ENCODE peak calls at places on chromosome 18, in eight cellular contexts. One of them, this sample, is unnamed.

GRCh38 chr18:50410008-50410407 is 35.2 kb downstream of the SKA1 start:
- DNase-seq in neural progenitor cell: no peak
- DNase-seq in HTR-8/SVneo: no peak
- DNase-seq in NCI-H2081: no peak
- DNase-seq in IMR-90: no peak
- DNase-seq in right cardiac atrium: no peak
- DNase-seq in stimulated activated CD4-positive, alpha-beta T cell treated with anti-CD3 and anti-CD28 coated beads, Interleukin-2, amount 100 ng/mL, for 48 hours: no peak
- DNase-seq in HuH-7: no peak
- DNase-seq in this sample: peak

GRCh38 chr18:59460060-59460395 is 101.0 kb upstream of the LMAN1 start:
- DNase-seq in neural progenitor cell: peak
- DNase-seq in HTR-8/SVneo: no peak
- DNase-seq in NCI-H2081: no peak
- DNase-seq in IMR-90: peak
- DNase-seq in right cardiac atrium: no peak
- DNase-seq in stimulated activated CD4-positive, alpha-beta T cell treated with anti-CD3 and anti-CD28 coated beads, Interleukin-2, amount 100 ng/mL, for 48 hours: no peak
- DNase-seq in HuH-7: no peak
- DNase-seq in this sample: no peak

GRCh38 chr18:57869228-57869627 is 66.1 kb upstream of the ATP8B1 start:
- DNase-seq in neural progenitor cell: no peak
- DNase-seq in HTR-8/SVneo: no peak
- DNase-seq in NCI-H2081: no peak
- DNase-seq in IMR-90: no peak
- DNase-seq in right cardiac atrium: no peak
- DNase-seq in stimulated activated CD4-positive, alpha-beta T cell treated with anti-CD3 and anti-CD28 coated beads, Interleukin-2, amount 100 ng/mL, for 48 hours: no peak
- DNase-seq in HuH-7: no peak
- DNase-seq in this sample: no peak

GRCh38 chr18:21747764-21748693 is 7.4 kb downstream of the MIB1 start:
- DNase-seq in neural progenitor cell: no peak
- DNase-seq in HTR-8/SVneo: no peak
- DNase-seq in NCI-H2081: peak
- DNase-seq in IMR-90: no peak
- DNase-seq in right cardiac atrium: no peak
- DNase-seq in stimulated activated CD4-positive, alpha-beta T cell treated with anti-CD3 and anti-CD28 coated beads, Interleukin-2, amount 100 ng/mL, for 48 hours: no peak
- DNase-seq in HuH-7: no peak
- DNase-seq in this sample: no peak

GRCh38 chr18:59724116-59724515 is 26.9 kb upstream of the CCBE1 start:
- DNase-seq in neural progenitor cell: no peak
- DNase-seq in HTR-8/SVneo: no peak
- DNase-seq in NCI-H2081: no peak
- DNase-seq in IMR-90: no peak
- DNase-seq in right cardiac atrium: no peak
- DNase-seq in stimulated activated CD4-positive, alpha-beta T cell treated with anti-CD3 and anti-CD28 coated beads, Interleukin-2, amount 100 ng/mL, for 48 hours: no peak
- DNase-seq in HuH-7: no peak
- DNase-seq in this sample: no peak

GRCh38 chr18:8242306-8242705 is 366.9 kb upstream of the RAB12 start:
- DNase-seq in neural progenitor cell: no peak
- DNase-seq in HTR-8/SVneo: no peak
- DNase-seq in NCI-H2081: no peak
- DNase-seq in IMR-90: no peak
- DNase-seq in right cardiac atrium: no peak
- DNase-seq in stimulated activated CD4-positive, alpha-beta T cell treated with anti-CD3 and anti-CD28 coated beads, Interleukin-2, amount 100 ng/mL, for 48 hours: no peak
- DNase-seq in HuH-7: no peak
- DNase-seq in this sample: no peak

GRCh38 chr18:54939375-54939917 is 19.8 kb downstream of the CCDC68 start:
- DNase-seq in neural progenitor cell: no peak
- DNase-seq in HTR-8/SVneo: no peak
- DNase-seq in NCI-H2081: no peak
- DNase-seq in IMR-90: no peak
- DNase-seq in right cardiac atrium: no peak
- DNase-seq in stimulated activated CD4-positive, alpha-beta T cell treated with anti-CD3 and anti-CD28 coated beads, Interleukin-2, amount 100 ng/mL, for 48 hours: no peak
- DNase-seq in HuH-7: no peak
- DNase-seq in this sample: no peak

GRCh38 chr18:80023173-80023572 is 11.1 kb upstream of the RBFA start:
- DNase-seq in neural progenitor cell: peak
- DNase-seq in HTR-8/SVneo: no peak
- DNase-seq in NCI-H2081: no peak
- DNase-seq in IMR-90: no peak
- DNase-seq in right cardiac atrium: no peak
- DNase-seq in stimulated activated CD4-positive, alpha-beta T cell treated with anti-CD3 and anti-CD28 coated beads, Interleukin-2, amount 100 ng/mL, for 48 hours: peak
- DNase-seq in HuH-7: no peak
- DNase-seq in this sample: no peak

GRCh38 chr18:63098014-63098981 is 221.3 kb downstream of the BCL2 start:
- DNase-seq in neural progenitor cell: no peak
- DNase-seq in HTR-8/SVneo: no peak
- DNase-seq in NCI-H2081: no peak
- DNase-seq in IMR-90: no peak
- DNase-seq in right cardiac atrium: no peak
- DNase-seq in stimulated activated CD4-positive, alpha-beta T cell treated with anti-CD3 and anti-CD28 coated beads, Interleukin-2, amount 100 ng/mL, for 48 hours: no peak
- DNase-seq in HuH-7: no peak
- DNase-seq in this sample: no peak

GRCh38 chr18:54807303-54807702 is 21.0 kb upstream of the RAB27B start:
- DNase-seq in neural progenitor cell: no peak
- DNase-seq in HTR-8/SVneo: no peak
- DNase-seq in NCI-H2081: no peak
- DNase-seq in IMR-90: no peak
- DNase-seq in right cardiac atrium: no peak
- DNase-seq in stimulated activated CD4-positive, alpha-beta T cell treated with anti-CD3 and anti-CD28 coated beads, Interleukin-2, amount 100 ng/mL, for 48 hours: no peak
- DNase-seq in HuH-7: no peak
- DNase-seq in this sample: no peak

GRCh38 chr18:3594760-3595241 is 144.8 kb downstream of the TGIF1 start:
- DNase-seq in neural progenitor cell: peak
- DNase-seq in HTR-8/SVneo: no peak
- DNase-seq in NCI-H2081: peak
- DNase-seq in IMR-90: peak
- DNase-seq in right cardiac atrium: peak
- DNase-seq in stimulated activated CD4-positive, alpha-beta T cell treated with anti-CD3 and anti-CD28 coated beads, Interleukin-2, amount 100 ng/mL, for 48 hours: no peak
- DNase-seq in HuH-7: no peak
- DNase-seq in this sample: no peak

This sample was measured in SK-N-DZ.